ENCODE peak calls at places on chromosome 19, in seven cellular contexts. Q, J, I, H, L, T and S are unnamed samples.

GRCh38 chr19:42512743-42513304 is 15.5 kb downstream of the CEACAM1 start:
- DNase-seq in Q (no peak), J (no peak), I (no peak), H (peak), L (peak), T (peak), S (no peak)

GRCh38 chr19:7199613-7200533 is 94.3 kb downstream of the INSR start:
- DNase-seq in Q (peak), J (peak), I (no peak), H (peak), L (no peak), T (no peak), S (no peak)

GRCh38 chr19:6774821-6775707 is 2.6 kb downstream of the VAV1 start:
- DNase-seq in Q (no peak), J (no peak), I (no peak), H (no peak), L (no peak), T (no peak), S (no peak)

GRCh38 chr19:38737297-38737865 is 6.9 kb downstream of the CAPN12 start:
- DNase-seq in Q (no peak), J (no peak), I (no peak), H (no peak), L (no peak), T (no peak), S (no peak)

GRCh38 chr19:41479757-41480191 is 36.8 kb downstream of the ERICH4 start:
- DNase-seq in Q (no peak), J (no peak), I (no peak), H (no peak), L (no peak), T (no peak), S (no peak)

GRCh38 chr19:8849232-8849631 is 17.1 kb downstream of the MBD3L1 start:
- DNase-seq in Q (no peak), J (no peak), I (no peak), H (no peak), L (no peak), T (no peak), S (no peak)

GRCh38 chr19:38434549-38435051 is 1.1 kb downstream of the RYR1 start:
- DNase-seq in Q (no peak), J (no peak), I (no peak), H (peak), L (peak), T (peak), S (no peak)

GRCh38 chr19:11019824-11020223 is 59.0 kb downstream of the SMARCA4 start:
- DNase-seq in Q (no peak), J (no peak), I (peak), H (no peak), L (no peak), T (no peak), S (no peak)

GRCh38 chr19:50510700-50511068 is 307 bp downstream of the JOSD2 start:
- DNase-seq in Q (no peak), J (no peak), I (no peak), H (peak), L (no peak), T (peak), S (no peak)

GRCh38 chr19:6489278-6490061 is 7.9 kb upstream of the DENND1C start:
- DNase-seq in Q (no peak), J (no peak), I (no peak), H (no peak), L (no peak), T (no peak), S (no peak)

GRCh38 chr19:39032164-39032918 is at the start of gene FBXO27:
- DNase-seq in Q (no peak), J (no peak), I (peak), H (peak), L (peak), T (peak), S (peak)

GRCh38 chr19:32351807-32352630 is 6.6 kb downstream of the ZNF507 start:
- DNase-seq in Q (peak), J (peak), I (no peak), H (no peak), L (no peak), T (no peak), S (no peak)

DNA sequence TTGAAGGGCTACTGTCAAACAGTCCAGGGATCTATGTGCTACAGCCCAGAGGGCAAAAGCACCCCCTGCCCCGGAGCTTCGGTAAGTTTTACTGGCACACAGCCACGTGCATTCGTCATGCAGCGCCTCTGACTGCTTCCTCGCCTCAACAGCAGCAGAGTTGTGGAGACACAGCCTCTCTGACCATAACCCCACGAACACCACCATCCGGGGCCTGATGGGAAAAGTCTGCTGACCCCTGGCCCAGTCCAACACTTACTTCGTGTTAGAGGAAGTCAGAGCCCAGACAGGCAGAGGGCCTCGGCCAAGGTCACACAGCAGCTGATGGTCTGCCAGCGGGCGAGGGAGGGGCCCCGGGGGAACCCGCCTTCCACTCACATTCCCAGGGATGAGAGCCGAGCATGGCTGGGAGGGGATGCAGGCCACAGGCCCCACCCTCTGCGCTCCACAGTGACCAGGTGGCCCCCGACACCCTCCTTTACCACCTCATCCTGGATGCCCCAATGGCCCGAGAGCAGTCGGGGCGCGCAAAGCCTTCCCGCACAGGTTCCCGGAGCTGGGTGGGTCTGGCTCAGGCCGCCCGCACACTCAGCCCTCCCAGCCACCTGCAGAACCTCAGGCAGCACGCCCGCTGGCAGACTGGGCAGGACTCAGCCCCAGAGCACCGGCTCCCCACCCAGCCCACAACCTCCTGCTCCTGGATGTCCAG is 5.0 kb downstream of the CBARP start:
- DNase-seq in Q (peak), J (peak), I (no peak), H (no peak), L (no peak), T (no peak), S (no peak)
- H2BK120ac ChIP-seq in Q (no peak), J (no peak), I (no peak), H (no peak), L (no peak), T (no peak), S (no peak)

DNA sequence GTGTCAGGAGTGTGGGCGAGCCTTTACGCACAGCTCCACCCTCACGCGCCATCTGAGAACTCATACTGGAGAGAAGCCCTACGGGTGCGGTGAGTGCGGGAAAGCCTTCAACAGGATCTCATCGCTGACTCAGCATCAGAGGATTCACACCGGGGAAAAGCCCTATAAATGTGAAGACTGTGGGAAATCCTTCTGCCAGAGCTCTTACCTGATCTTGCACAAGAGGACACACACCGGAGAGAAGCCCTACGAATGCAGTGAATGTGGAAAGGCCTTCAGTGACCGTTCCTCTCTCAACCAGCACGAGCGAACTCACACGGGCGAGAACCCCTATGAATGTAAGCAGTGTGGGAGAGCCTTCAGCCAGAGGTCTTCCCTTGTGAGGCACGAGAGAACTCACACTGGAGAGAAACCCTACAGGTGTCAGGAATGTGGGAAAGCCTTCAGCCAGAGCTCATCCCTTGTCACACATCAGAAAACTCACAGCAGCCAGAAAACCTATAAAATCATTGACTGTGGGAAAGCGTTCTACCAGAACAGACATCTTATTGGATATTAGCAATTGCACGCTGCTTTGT is 6.9 kb upstream of the ZNF555 start:
- DNase-seq in Q (no peak), J (no peak), I (no peak), H (peak), L (no peak), T (no peak), S (no peak)
- H3K27ac ChIP-seq in Q (no peak), J (no peak), I (no peak), H (no peak), L (no peak), T (no peak), S (no peak)

GRCh38 chr19:54137913-54138776 is 583 bp downstream of the CNOT3 start:
- DNase-seq in Q (no peak), J (no peak), I (no peak), H (peak), L (no peak), T (peak), S (no peak)

GRCh38 chr19:54136864-54137113 is 773 bp upstream of the CNOT3 start:
- DNase-seq in Q (no peak), J (no peak), I (no peak), H (no peak), L (no peak), T (no peak), S (no peak)

GRCh38 chr19:54137114-54137912 is at the start of gene CNOT3:
- DNase-seq in Q (peak), J (peak), I (peak), H (peak), L (peak), T (peak), S (peak)

GRCh38 chr19:54141356-54141755 is 3.8 kb downstream of the CNOT3 start:
- DNase-seq in Q (peak), J (no peak), I (no peak), H (no peak), L (no peak), T (no peak), S (no peak)

DNA sequence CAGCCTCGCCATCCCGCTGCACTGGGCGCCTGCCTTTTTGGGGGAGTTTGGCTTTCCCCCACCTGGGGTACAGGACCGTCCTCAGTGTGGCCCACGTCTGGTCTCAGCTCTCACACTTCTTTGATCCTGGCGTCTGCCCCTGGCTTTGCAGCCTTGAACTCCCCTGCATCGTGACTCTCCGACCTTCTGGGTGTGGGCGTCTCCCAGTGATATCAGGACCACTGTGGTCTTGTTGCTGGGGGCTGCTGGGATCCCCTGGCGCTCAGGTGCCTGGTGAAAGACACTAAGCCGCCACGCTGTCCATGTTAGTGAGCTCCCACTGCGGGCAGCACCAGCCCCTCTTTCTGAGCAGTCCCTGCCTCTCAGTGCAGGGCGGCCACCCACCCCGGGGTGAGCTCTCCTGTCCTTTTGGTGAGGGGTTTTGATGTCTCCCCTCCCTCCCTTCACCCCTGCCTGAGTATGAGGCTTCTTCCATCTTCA is 1.3 kb downstream of the CNOT3 start:
- DNase-seq in Q (no peak), J (no peak), I (no peak), H (peak), L (no peak), T (no peak), S (no peak)
- H2BK120ac ChIP-seq in Q (no peak), J (no peak), I (no peak), H (no peak), L (no peak), T (no peak), S (peak)

DNA sequence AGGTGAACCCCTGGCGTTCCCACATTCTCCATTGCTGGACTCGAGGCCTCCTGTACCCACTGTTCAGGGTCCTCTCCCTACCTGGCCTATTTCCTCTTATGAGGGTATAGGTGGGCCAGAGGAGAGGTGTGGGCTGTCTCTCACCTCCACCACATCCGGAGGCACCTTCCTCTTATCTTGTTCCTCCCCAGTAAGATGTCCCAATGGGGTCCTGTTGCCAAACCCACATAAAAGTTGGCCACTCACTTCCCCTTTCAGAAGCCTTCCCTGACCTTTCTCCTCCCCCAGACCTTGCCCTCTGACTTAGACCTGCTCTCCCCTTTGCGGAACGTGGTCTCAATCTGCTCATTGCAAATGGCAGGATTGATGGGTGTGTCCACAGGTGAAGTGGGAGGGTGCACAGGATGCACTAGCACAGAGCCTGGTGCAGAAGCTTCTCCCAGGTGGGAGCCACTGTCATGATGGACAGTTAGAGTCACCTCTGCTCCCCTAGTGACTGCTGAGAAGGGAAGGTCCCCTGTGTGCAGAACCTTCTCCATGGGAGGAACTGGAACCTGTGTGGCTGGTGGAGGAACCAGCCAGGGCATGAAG is 1.3 kb downstream of the CYP4F3 start:
- DNase-seq in Q (no peak), J (no peak), I (no peak), H (no peak), L (no peak), T (no peak), S (no peak)
- H3K27ac ChIP-seq in Q (no peak), J (no peak), I (no peak), H (no peak), L (no peak), T (no peak), S (no peak)